ENCODE peak calls at places on chromosomes 13 and 19, in eight cellular contexts. V is stomach; Z is NT2/D1; H is amygdala; B is left lung; R is ELR; C is stimulated activated CD4-positive, alpha-beta T cell treated with anti-CD3 and anti-CD28 coated beads, Interleukin-12 subunit alpha, Interleukin-12 subunit beta, amount 100 ng/mL, for 24 hours; P is uterus. W is an unnamed sample.

GRCh38 chr13:105452895-105453294 is 1082.6 kb downstream of the EFNB2 start:
- DNase-seq in B (no peak), P (no peak), C (no peak), H (no peak), R (no peak), Z (no peak), V (no peak), W (no peak)

GRCh38 chr19:2627319-2627829 is 75.1 kb downstream of the GNG7 start:
- DNase-seq in C (peak; percentile 46), H (no peak), V (peak; percentile 87), R (peak; percentile 99), B (peak; percentile 91), P (peak; percentile 41), Z (no peak), W (peak; percentile 33)

GRCh38 chr19:33670398-33670797 is 48.6 kb downstream of the CHST8 start:
- DNase-seq in P (no peak), B (no peak), H (no peak), Z (no peak), V (no peak), C (no peak), R (no peak), W (no peak)

GRCh38 chr19:51586799-51587198 is 15.7 kb downstream of the ZNF175 start:
- DNase-seq in R (no peak), C (no peak), V (no peak), Z (no peak), P (no peak), B (no peak), H (no peak), W (no peak)

GRCh38 chr19:13089139-13089856 is 13.4 kb downstream of the LYL1 start:
- DNase-seq in P (no peak), Z (no peak), H (no peak), B (no peak), C (no peak), V (no peak), R (peak; percentile 64), W (peak; percentile 48)

GRCh38 chr19:50413531-50413930 is 5.2 kb upstream of the SPIB start:
- DNase-seq in R (no peak), B (no peak), H (no peak), V (no peak), Z (no peak), P (no peak), C (no peak), W (no peak)

GRCh38 chr13:48492123-48493075 is 40.5 kb downstream of the RCBTB2 start:
- DNase-seq in B (peak; percentile 86), C (peak; percentile 45), R (peak; percentile 86), H (peak; percentile 23), Z (no peak), V (peak; percentile 52), P (peak; percentile 68), W (no peak)

GRCh38 chr19:16654621-16655020 is 5.3 kb downstream of the SMIM7 start:
- DNase-seq in C (no peak), Z (no peak), H (no peak), P (no peak), V (no peak), R (no peak), B (no peak), W (no peak)

GRCh38 chr19:8307400-8307964 is 676 bp downstream of the CD320 start:
- DNase-seq in R (no peak), Z (no peak), C (no peak), P (no peak), B (peak; percentile 60), V (peak; percentile 25), H (no peak), W (peak; percentile 78)

GRCh38 chr19:32823747-32824102 is 45.8 kb downstream of the SLC7A9 start:
- DNase-seq in B (no peak), Z (no peak), C (no peak), P (no peak), R (no peak), H (no peak), V (no peak), W (no peak)

GRCh38 chr13:110015253-110015652 is 228.9 kb upstream of the IRS2 start:
- DNase-seq in P (no peak), B (no peak), R (peak; percentile 45), V (peak; percentile 71), H (no peak), C (no peak), Z (no peak), W (peak; percentile 84)

GRCh38 chr13:31154939-31155338 is 6.8 kb downstream of the HSPH1 start:
- DNase-seq in H (no peak), B (no peak), C (no peak), R (peak; percentile 19), Z (no peak), V (no peak), P (no peak), W (no peak)

GRCh38 chr13:20128459-20128927 is 32.4 kb downstream of the GJA3 start:
- DNase-seq in P (no peak), B (peak; percentile 82), Z (no peak), V (peak; percentile 48), R (no peak), H (no peak), C (no peak), W (peak; percentile 71)

GRCh38 chr19:45646345-45646698 is 7.1 kb upstream of the EML2 start:
- DNase-seq in P (no peak), C (no peak), H (no peak), V (no peak), R (no peak), B (no peak), Z (no peak), W (no peak)

GRCh38 chr13:50914848-50915247 is 5.3 kb downstream of the RNASEH2B start:
- DNase-seq in H (no peak), R (peak; percentile 59), P (no peak), B (no peak), Z (no peak), C (no peak), V (no peak), W (no peak)

GRCh38 chr13:68160466-68160865 is 930.3 kb upstream of the PCDH9 start:
- DNase-seq in Z (no peak), C (no peak), V (no peak), B (no peak), P (no peak), H (no peak), R (no peak), W (no peak)

GRCh38 chr19:35742121-35742724 is at the start of gene IGFLR1:
- DNase-seq in V (peak; percentile 44), P (no peak), R (no peak), C (peak; percentile 61), H (no peak), Z (no peak), B (peak; percentile 82), W (no peak)

GRCh38 chr19:49689133-49690072 is at the start of gene ADM5:
- DNase-seq in C (no peak), V (peak; percentile 77), Z (no peak), P (no peak), H (no peak), B (no peak), R (peak; percentile 51), W (peak; percentile 90)

GRCh38 chr19:51325161-51325979 is 13.9 kb downstream of the IGLON5 start:
- DNase-seq in H (no peak), B (no peak), R (no peak), V (no peak), Z (no peak), P (no peak), C (no peak), W (no peak)

GRCh38 chr19:38511074-38511708 is 77.7 kb downstream of the RYR1 start:
- DNase-seq in B (peak; percentile 9), Z (no peak), V (no peak), H (no peak), C (no peak), R (peak; percentile 8), P (no peak), W (no peak)

GRCh38 chr19:21328402-21328801 is 808 bp downstream of the ZNF708 start:
- DNase-seq in R (peak; percentile 2), B (no peak), V (no peak), C (no peak), Z (peak; percentile 16), P (no peak), H (no peak), W (peak; percentile 39)

GRCh38 chr13:113402471-113403254 is 38.7 kb upstream of the GRTP1 start:
- DNase-seq in C (no peak), V (no peak), B (peak; percentile 43), H (no peak), R (no peak), Z (no peak), P (no peak), W (peak; percentile 45)

GRCh38 chr19:11286312-11286974 is 9.5 kb upstream of the TSPAN16 start:
- DNase-seq in B (no peak), C (no peak), V (no peak), R (peak; percentile 33), Z (no peak), H (no peak), P (no peak), W (no peak)

W was measured in DMS53.